ENCODE peak calls at places on chromosomes 2 and 18, in six cellular contexts. F is heart right ventricle, X is heart left ventricle, W is Panc1, N is DND-41, J is SJSA1. D is an unnamed sample.

GRCh38 chr2:216698895-216699294 is 3.5 kb upstream of the IGFBP5 start:
- DNase-seq in W (peak; percentile 27), F (no peak), X (no peak), J (no peak), N (peak; percentile 29), D (peak; percentile 89)

GRCh38 chr18:28080876-28081300 is 96.0 kb downstream of the CDH2 start:
- DNase-seq in X (no peak), F (no peak), W (no peak), N (peak; percentile 10), J (no peak), D (no peak)

GRCh38 chr2:12109363-12110017 is 363.1 kb downstream of the LPIN1 start:
- DNase-seq in X (no peak), N (peak; percentile 13), F (no peak), W (no peak), J (no peak), D (no peak)

GRCh38 chr2:24635181-24635580 is 144.1 kb downstream of the NCOA1 start:
- DNase-seq in J (no peak), F (no peak), N (no peak), W (no peak), X (no peak), D (peak; percentile 63)

GRCh38 chr2:25445464-25445863 is 103.7 kb upstream of the DNMT3A start:
- DNase-seq in N (no peak), F (no peak), W (no peak), J (no peak), X (no peak), D (no peak)

GRCh38 chr2:169034984-169035544 is 3.9 kb upstream of the ABCB11 start:
- DNase-seq in X (no peak), N (no peak), J (no peak), F (no peak), W (no peak), D (no peak)

GRCh38 chr2:6410265-6410664 is 455.4 kb downstream of the CMPK2 start:
- DNase-seq in W (no peak), F (no peak), N (no peak), X (no peak), J (no peak), D (no peak)

GRCh38 chr2:167187910-167188595 is 299.8 kb downstream of the XIRP2 start:
- DNase-seq in X (no peak), W (no peak), N (no peak), J (no peak), F (no peak), D (peak; percentile 42)

GRCh38 chr2:127040169-127040568 is 66.8 kb downstream of the BIN1 start:
- DNase-seq in X (no peak), W (no peak), F (no peak), J (peak; percentile 35), N (no peak), D (no peak)

GRCh38 chr18:24427484-24427883 is 1.0 kb downstream of the IMPACT start:
- DNase-seq in F (no peak), X (no peak), J (no peak), N (no peak), W (no peak), D (peak; percentile 21)

GRCh38 chr2:144530596-144530995 is 10.7 kb upstream of the ZEB2 start:
- DNase-seq in N (no peak), X (no peak), W (no peak), F (no peak), J (no peak), D (no peak)

GRCh38 chr2:134218928-134219707 is 34.8 kb upstream of the MGAT5 start:
- DNase-seq in N (no peak), F (no peak), W (no peak), X (no peak), J (no peak), D (no peak)

GRCh38 chr2:66555511-66556324 is 120.8 kb downstream of the MEIS1 start:
- DNase-seq in J (no peak), N (no peak), W (no peak), X (peak; percentile 21), F (peak; percentile 17), D (no peak)

GRCh38 chr2:180979086-180979934 is 1.1 kb upstream of the UBE2E3 start:
- DNase-seq in F (no peak), X (no peak), N (no peak), W (no peak), J (peak; percentile 89), D (peak; percentile 73)

GRCh38 chr18:44741551-44741950 is 60.9 kb downstream of the SETBP1 start:
- DNase-seq in X (no peak), N (no peak), F (no peak), W (no peak), J (no peak), D (no peak)

GRCh38 chr2:230793573-230794359 is 71.0 kb upstream of the ITM2C start:
- DNase-seq in X (peak; percentile 56), W (peak; percentile 93), F (peak; percentile 29), J (peak; percentile 95), N (no peak), D (peak; percentile 98)

GRCh38 chr2:86336350-86337234 is 834 bp downstream of the REEP1 start:
- DNase-seq in W (no peak), F (no peak), N (no peak), J (no peak), X (no peak), D (no peak)

GRCh38 chr18:63928331-63928730 is 20.6 kb downstream of the SERPINB10 start:
- DNase-seq in W (no peak), F (no peak), N (no peak), X (no peak), J (no peak), D (no peak)

GRCh38 chr2:101396352-101396717 is 9.0 kb upstream of the CREG2 start:
- DNase-seq in F (no peak), J (peak; percentile 80), X (no peak), N (no peak), W (peak; percentile 41), D (peak; percentile 89)

GRCh38 chr2:237863659-237864029 is 4.2 kb downstream of the RAMP1 start:
- DNase-seq in N (no peak), J (no peak), F (no peak), X (no peak), W (no peak), D (no peak)

DNA sequence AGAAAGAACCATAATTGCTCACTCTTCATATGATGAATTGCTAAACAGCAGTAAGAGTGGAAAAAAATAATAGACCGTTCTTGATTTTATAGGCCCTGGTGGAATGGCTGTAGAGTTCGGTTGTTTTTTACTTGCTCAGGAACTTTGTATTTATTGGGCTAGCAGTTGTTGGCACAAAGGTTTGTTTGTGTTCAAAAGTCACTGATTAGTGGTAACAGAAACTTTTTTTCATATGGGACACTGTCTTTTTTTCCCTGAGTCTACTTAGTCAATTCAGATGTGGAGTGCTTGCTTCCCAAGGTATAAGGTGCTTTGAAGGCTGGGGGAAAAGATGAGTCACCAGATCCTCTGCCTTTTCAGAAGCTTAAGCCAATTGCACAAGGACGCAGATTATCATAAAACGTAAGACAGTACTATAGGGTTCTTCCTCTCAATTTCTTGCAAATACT is 25.8 kb downstream of the PHLPP1 start:
- DNase-seq in F (no peak), X (no peak), N (no peak), W (no peak), J (no peak), D (no peak)
- H3K4me1 ChIP-seq in F (no peaks in the 10 kb centered on the region), X (peaks cover 11% of the 10 kb centered on the region), N (no peaks in the 10 kb centered on the region), W (peaks cover 11% of the 10 kb centered on the region), J (peaks cover 16% of the 10 kb centered on the region), D (peaks cover 9% of the 10 kb centered on the region)

DNA sequence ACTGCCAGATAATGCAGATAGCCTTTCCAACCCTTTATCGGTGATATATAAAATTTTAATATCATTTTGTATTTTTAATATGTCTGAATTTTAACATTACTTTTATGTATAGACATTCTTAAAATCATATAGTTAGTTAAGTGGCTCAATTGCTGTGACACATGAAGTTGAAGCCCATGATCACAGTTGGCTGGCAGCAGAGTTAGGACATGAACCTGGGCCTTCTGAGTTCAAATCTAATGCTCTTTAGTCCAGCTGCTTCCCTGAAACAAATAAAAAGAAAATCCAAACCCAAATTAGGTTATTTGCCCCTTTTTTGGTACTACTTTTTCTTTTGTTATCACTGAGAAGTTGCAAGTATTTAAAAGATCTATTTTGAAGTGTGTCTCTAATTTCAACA is 5.6 kb downstream of the ELP2 start:
- DNase-seq in X (no peak), W (no peak), J (no peak), N (no peak), F (no peak), D (no peak)
- H3K4me3 ChIP-seq in X (no peak overlapping the region), W (no peak overlapping the region), J (no peak overlapping the region), N (no peak overlapping the region), F (no peak overlapping the region), D (no peak overlapping the region)

DNA sequence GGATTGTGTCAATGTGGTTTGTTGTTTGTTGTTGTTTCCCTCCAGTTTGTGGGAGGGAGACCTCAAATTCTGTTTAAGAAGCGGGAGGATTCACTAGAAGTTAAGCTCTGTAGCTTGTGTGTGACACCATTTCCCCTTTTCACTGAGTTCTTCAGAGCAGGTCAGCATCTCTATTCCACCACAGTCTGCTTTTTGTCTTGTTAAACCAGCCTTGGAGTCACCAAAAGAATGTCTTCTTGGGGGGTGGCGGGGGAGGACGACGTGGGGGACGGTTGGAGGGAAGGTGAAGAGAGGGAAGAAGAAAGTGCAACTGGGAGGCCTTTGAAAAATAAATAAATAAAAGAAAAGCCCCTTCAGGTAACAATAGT is 2.3 kb upstream of the BCL11A start:
- DNase-seq in J (no peak), F (no peak), W (no peak), N (no peak), X (no peak), D (no peak)
- H3K4me1 ChIP-seq in J (peaks cover 26% of the 10 kb centered on the region), F (peaks cover 22% of the 10 kb centered on the region), W (peaks cover 19% of the 10 kb centered on the region), N (peaks cover 53% of the 10 kb centered on the region), X (peaks cover 18% of the 10 kb centered on the region), D (peaks cover 13% of the 10 kb centered on the region)

GRCh38 chr2:232351686-232352510 is 26.7 kb upstream of the ALPP start:
- DNase-seq in N (no peak), J (no peak), X (no peak), W (no peak), F (no peak), D (no peak)

GRCh38 chr2:232353660-232354059 is 24.9 kb upstream of the ALPP start:
- DNase-seq in N (no peak), F (no peak), W (no peak), J (no peak), X (no peak), D (no peak)

GRCh38 chr2:232354069-232354468 is 24.5 kb upstream of the ALPP start:
- DNase-seq in X (no peak), N (no peak), W (no peak), F (no peak), J (no peak), D (no peak)

GRCh38 chr2:232353096-232353495 is 25.5 kb upstream of the ALPP start:
- DNase-seq in W (no peak), N (no peak), X (no peak), F (no peak), J (no peak), D (no peak)

GRCh38 chr2:232352511-232353091 is 25.9 kb upstream of the ALPP start:
- DNase-seq in N (no peak), W (no peak), F (no peak), J (no peak), X (no peak), D (no peak)
- H3K4me3 ChIP-seq in N (no peak overlapping the region), W (no peak overlapping the region), F (no peak overlapping the region), J (no peak overlapping the region), X (no peak overlapping the region), D (no peak overlapping the region)